ENCODE peak calls at places on chromosomes 4 and X, in eight cellular contexts. R is tibial nerve, I is ascending aorta, F is Peyer's patch, V is pancreas, O is AG04450, E is upper lobe of left lung, P is fibroblast of lung. X is an unnamed sample.

GRCh38 chr4:86685401-86685800 is 91.3 kb downstream of the PTPN13 start:
- DNase-seq in R (no peak), I (no peak), F (no peak), V (no peak), O (no peak), E (no peak), P (peak; percentile 49), X (no peak)

GRCh38 chr4:47482326-47482725 is 2.7 kb upstream of the ATP10D start:
- DNase-seq in R (no peak), I (no peak), F (no peak), V (no peak), O (no peak), E (no peak), P (peak; percentile 57), X (no peak)

GRCh38 chr4:138869631-138870030 is 145.9 kb upstream of the NOCT start:
- DNase-seq in R (no peak), I (no peak), F (no peak), V (no peak), O (no peak), E (no peak), P (no peak), X (no peak)

GRCh38 chrX:155237719-155238118 is 21.5 kb downstream of the VBP1 start:
- DNase-seq in R (no peak), I (no peak), F (no peak), V (no peak), O (no peak), E (no peak), P (no peak), X (no peak)

GRCh38 chr4:118749347-118749988 is 64.3 kb downstream of the METTL14 start:
- DNase-seq in R (no peak), I (no peak), F (no peak), V (no peak), O (no peak), E (no peak), P (no peak), X (no peak)

GRCh38 chr4:47705326-47705981 is 132.4 kb downstream of the CORIN start:
- DNase-seq in R (no peak), I (no peak), F (no peak), V (no peak), O (no peak), E (no peak), P (peak; percentile 41), X (no peak)

GRCh38 chr4:88275949-88276515 is 8.3 kb downstream of the PPM1K start:
- DNase-seq in R (no peak), I (no peak), F (no peak), V (no peak), O (no peak), E (no peak), P (no peak), X (no peak)

GRCh38 chrX:65502618-65503017 is 32.0 kb downstream of the LAS1L start:
- DNase-seq in R (no peak), I (no peak), F (no peak), V (no peak), O (no peak), E (no peak), P (no peak), X (no peak)

GRCh38 chr4:33297091-33297490 is 2576.9 kb downstream of the PCDH7 start:
- DNase-seq in R (no peak), I (no peak), F (no peak), V (no peak), O (no peak), E (no peak), P (no peak), X (no peak)

GRCh38 chr4:188993871-188994270 is 854.6 kb downstream of the TRIML1 start:
- DNase-seq in R (no peak), I (no peak), F (no peak), V (no peak), O (no peak), E (no peak), P (no peak), X (no peak)

GRCh38 chr4:123750044-123750443 is 353.4 kb downstream of the SPRY1 start:
- DNase-seq in R (no peak), I (no peak), F (peak; percentile 43), V (no peak), O (no peak), E (no peak), P (no peak), X (no peak)

GRCh38 chrX:10243056-10243455 is 86.3 kb downstream of the CLCN4 start:
- DNase-seq in R (no peak), I (no peak), F (no peak), V (no peak), O (no peak), E (no peak), P (peak; percentile 33), X (no peak)

GRCh38 chr4:157076578-157076947 is 613 bp downstream of the GLRB start:
- DNase-seq in R (no peak), I (no peak), F (no peak), V (peak; percentile 52), O (no peak), E (no peak), P (no peak), X (no peak)

GRCh38 chr4:170420255-170420693 is 330.5 kb upstream of the AADAT start:
- DNase-seq in R (no peak), I (no peak), F (no peak), V (no peak), O (peak; percentile 0), E (no peak), P (peak; percentile 8), X (no peak)

GRCh38 chr4:20062054-20062453 is 189.7 kb upstream of the SLIT2 start:
- DNase-seq in R (no peak), I (no peak), F (no peak), V (no peak), O (peak; percentile 4), E (no peak), P (no peak), X (no peak)

GRCh38 chr4:99324978-99325377 is 3.8 kb upstream of the ADH1B start:
- DNase-seq in R (peak; percentile 48), I (peak; percentile 83), F (no peak), V (no peak), O (peak; percentile 70), E (peak; percentile 56), P (peak; percentile 98), X (no peak)

GRCh38 chrX:55593296-55593695 is 29.9 kb upstream of the FOXR2 start:
- DNase-seq in R (no peak), I (no peak), F (no peak), V (no peak), O (no peak), E (no peak), P (no peak), X (no peak)

GRCh38 chrX:155216940-155217450 is 735 bp downstream of the VBP1 start:
- DNase-seq in R (no peak), I (no peak), F (no peak), V (no peak), O (no peak), E (no peak), P (no peak), X (no peak)

GRCh38 chr4:22672944-22673343 is 19.8 kb upstream of the GBA3 start:
- DNase-seq in R (no peak), I (no peak), F (no peak), V (no peak), O (no peak), E (no peak), P (no peak), X (no peak)

GRCh38 chr4:6011686-6012085 is 6.5 kb downstream of the C4orf50 start:
- DNase-seq in R (no peak), I (no peak), F (no peak), V (peak; percentile 87), O (no peak), E (no peak), P (no peak), X (no peak)

GRCh38 chr4:87806520-87806919 is 7.2 kb downstream of the IBSP start:
- DNase-seq in R (no peak), I (no peak), F (no peak), V (no peak), O (peak; percentile 1), E (no peak), P (peak; percentile 7), X (no peak)

DNA sequence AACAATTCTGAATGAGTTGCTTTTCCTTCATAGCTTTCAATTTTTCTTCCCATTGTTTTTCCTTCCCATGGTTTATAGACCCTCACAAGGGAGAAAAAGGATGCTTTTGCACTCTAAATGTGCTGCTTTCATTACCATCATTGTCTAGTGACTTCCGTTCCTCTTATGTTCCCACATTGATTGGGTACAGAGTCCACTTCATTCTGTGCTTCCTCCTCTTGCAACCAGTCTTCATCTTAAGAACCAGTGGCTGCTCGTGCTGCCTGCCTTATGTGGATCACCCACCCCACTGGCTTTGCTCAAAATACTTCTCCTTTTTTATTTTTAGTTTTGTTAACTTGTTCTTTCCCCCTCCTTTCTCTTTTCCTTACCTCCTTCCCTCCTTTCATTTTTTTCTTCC is 76.5 kb upstream of the BOD1L1 start:
- DNase-seq in R (no peak), I (no peak), F (no peak), V (no peak), O (no peak), E (no peak), P (no peak), X (no peak)
- H3K27me3 ChIP-seq in R (no peaks in the 10 kb centered on the region), I (no peaks in the 10 kb centered on the region), F (no peaks in the 10 kb centered on the region), V (no peaks in the 10 kb centered on the region), O (no peaks in the 10 kb centered on the region), E (no peaks in the 10 kb centered on the region), P (no peaks in the 10 kb centered on the region), X (no peaks in the 10 kb centered on the region)

DNA sequence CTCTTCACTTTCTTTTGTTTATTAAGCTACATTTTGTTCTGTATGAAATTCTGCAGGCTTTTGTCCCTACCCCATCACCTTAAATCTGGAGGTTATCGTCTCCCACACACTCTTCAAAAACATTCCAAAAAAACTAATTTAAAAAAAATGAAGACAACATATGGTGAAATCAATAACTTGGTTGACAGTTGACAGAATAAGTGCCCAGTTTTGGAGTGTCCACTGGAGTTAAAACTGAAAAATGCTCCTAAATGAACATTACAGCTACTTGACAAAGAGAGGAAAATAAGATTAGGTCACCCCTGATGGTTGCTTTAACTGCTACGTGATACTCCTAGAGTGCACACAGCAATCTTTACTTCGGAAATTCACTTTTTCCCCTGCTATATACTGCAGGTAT is 618 bp upstream of the ZNF827 start:
- DNase-seq in R (no peak), I (no peak), F (no peak), V (no peak), O (no peak), E (no peak), P (peak; percentile 20), X (no peak)
- H3K27me3 ChIP-seq in R (no peaks in the 10 kb centered on the region), I (no peaks in the 10 kb centered on the region), F (no peaks in the 10 kb centered on the region), V (no peaks in the 10 kb centered on the region), O (no peaks in the 10 kb centered on the region), E (no peaks in the 10 kb centered on the region), P (no peaks in the 10 kb centered on the region), X (no peaks in the 10 kb centered on the region)

GRCh38 chr4:31702291-31702690 is 982.1 kb downstream of the PCDH7 start:
- DNase-seq in R (no peak), I (no peak), F (no peak), V (no peak), O (no peak), E (no peak), P (peak; percentile 27), X (no peak)
- H3K27me3 ChIP-seq in R (no peaks in the 10 kb centered on the region), I (no peaks in the 10 kb centered on the region), F (no peaks in the 10 kb centered on the region), V (no peaks in the 10 kb centered on the region), O (no peaks in the 10 kb centered on the region), E (no peaks in the 10 kb centered on the region), P (no peaks in the 10 kb centered on the region), X (no peaks in the 10 kb centered on the region)

DNA sequence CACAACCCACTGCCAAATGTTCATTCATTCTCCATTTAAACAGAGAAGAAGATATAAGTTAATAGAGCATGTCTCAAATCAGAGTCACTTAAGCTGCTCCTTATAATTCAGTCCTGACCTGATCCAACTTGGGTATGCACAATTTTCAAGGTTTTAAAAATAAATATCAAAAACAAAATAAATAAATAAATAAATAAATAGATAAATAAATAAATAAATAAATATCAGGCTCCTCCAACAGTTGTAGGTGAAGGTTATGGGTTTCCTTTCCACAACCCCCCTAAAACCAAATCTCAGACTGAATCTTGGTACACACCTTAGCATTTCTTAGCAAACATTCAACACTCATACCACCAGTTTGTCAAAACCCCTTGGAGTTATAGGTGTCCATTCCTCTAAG is 204.4 kb downstream of the PARM1 start:
- DNase-seq in R (no peak), I (no peak), F (no peak), V (no peak), O (no peak), E (no peak), P (no peak), X (no peak)
- H3K27me3 ChIP-seq in R (no peaks in the 10 kb centered on the region), I (no peaks in the 10 kb centered on the region), F (no peaks in the 10 kb centered on the region), V (no peaks in the 10 kb centered on the region), O (no peaks in the 10 kb centered on the region), E (no peaks in the 10 kb centered on the region), P (no peaks in the 10 kb centered on the region), X (no peaks in the 10 kb centered on the region)

X was measured in esophagus muscularis mucosa.